ENCODE peak calls at places on chromosomes 13 and 19, in four cellular contexts. K is K562, F is HepG2, Q is GM12878. U is an unnamed sample.

GRCh38 chr13:55307909-55308308 is 1832.8 kb upstream of the PRR20A start:
- DNase-seq in Q (no peak), K (no peak), F (no peak), U (no peak)

GRCh38 chr19:34671972-34672371 is 5.0 kb downstream of the SCGB2B2 start:
- DNase-seq in F (no peak), K (no peak), Q (no peak), U (no peak)

GRCh38 chr13:23695711-23696512 is 125.7 kb downstream of the TNFRSF19 start:
- DNase-seq in F (no peak), K (no peak), Q (no peak), U (no peak)

GRCh38 chr19:55197531-55197930 is 11.8 kb downstream of the PTPRH start:
- DNase-seq in F (no peak), Q (no peak), K (no peak), U (peak; percentile 59)

GRCh38 chr13:29681859-29682258 is 86.4 kb upstream of the SLC7A1 start:
- DNase-seq in K (no peak), F (no peak), Q (no peak), U (no peak)

GRCh38 chr19:10603084-10603872 is 16.2 kb upstream of the AP1M2 start:
- DNase-seq in F (no peak), K (peak; percentile 49), Q (peak; percentile 70), U (no peak)

GRCh38 chr19:46878613-46879375 is 18.0 kb downstream of the ARHGAP35 start:
- DNase-seq in K (no peak), Q (no peak), F (no peak), U (no peak)

GRCh38 chr19:11982526-11982925 is 17.7 kb downstream of the ZNF763 start:
- DNase-seq in K (no peak), F (no peak), Q (no peak), U (no peak)

GRCh38 chr13:68888832-68889231 is 1218.8 kb upstream of the ATXN8OS start:
- DNase-seq in Q (no peak), F (no peak), K (peak; percentile 1), U (no peak)

GRCh38 chr19:18387395-18387794 is 1.4 kb downstream of the GDF15 start:
- DNase-seq in F (no peak), Q (no peak), K (no peak), U (no peak)

GRCh38 chr13:60335531-60335930 is 61.5 kb upstream of the TDRD3 start:
- DNase-seq in K (no peak), Q (no peak), F (peak; percentile 3), U (no peak)

GRCh38 chr19:4711211-4711610 is 12.4 kb downstream of the DPP9 start:
- DNase-seq in F (no peak), Q (no peak), K (no peak), U (no peak)

GRCh38 chr19:11423164-11423803 is 4.2 kb upstream of the RGL3 start:
- DNase-seq in F (no peak), K (no peak), Q (no peak), U (no peak)

GRCh38 chr13:67175836-67176235 is 54.3 kb downstream of the PCDH9 start:
- DNase-seq in Q (no peak), F (no peak), K (no peak), U (no peak)
- TF ChIP-seq FOXK2 in Q (no peak), F (no peak), K (no peak), U (no peak)

GRCh38 chr13:114338959-114339358 is 24.7 kb downstream of the CHAMP1 start:
- DNase-seq in Q (no peak), K (no peak), F (no peak), U (no peak)

GRCh38 chr13:114339779-114340534 is 25.7 kb downstream of the CHAMP1 start:
- DNase-seq in F (peak; percentile 22), Q (no peak), K (no peak), U (no peak)

GRCh38 chr13:114328595-114328994 is 14.3 kb downstream of the CHAMP1 start:
- DNase-seq in Q (no peak), K (no peak), F (no peak), U (no peak)

GRCh38 chr13:114334305-114335053 is 20.2 kb downstream of the CHAMP1 start:
- DNase-seq in F (no peak), Q (no peak), K (no peak), U (no peak)
- TF ChIP-seq FOXK2 in F (no peak), Q (no peak), K (no peak), U (no peak)

DNA sequence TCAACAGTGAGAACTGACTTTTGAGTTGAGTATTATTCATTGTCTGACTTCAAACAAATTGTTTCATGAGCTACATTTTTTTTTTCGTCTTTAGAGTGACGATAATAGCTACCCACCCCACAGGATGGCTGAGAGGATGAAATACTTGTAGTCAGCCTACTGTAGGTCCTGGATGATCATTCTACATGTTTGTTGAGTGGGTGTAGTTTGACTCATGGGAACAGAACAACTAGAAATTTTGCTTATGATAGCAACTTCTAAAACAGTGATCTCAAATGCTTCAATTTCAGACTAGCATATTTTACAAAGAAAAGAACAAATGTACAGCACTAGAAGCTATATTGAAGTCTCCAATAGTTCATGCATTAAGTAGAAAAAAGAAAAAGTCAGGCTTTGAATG is 651.8 kb downstream of the PCDH9 start:
- DNase-seq in K (no peak), Q (no peak), F (no peak), U (no peak)
- TF ChIP-seq FOXK2 in K (no peak), Q (no peak), F (no peak), U (no peak)

DNA sequence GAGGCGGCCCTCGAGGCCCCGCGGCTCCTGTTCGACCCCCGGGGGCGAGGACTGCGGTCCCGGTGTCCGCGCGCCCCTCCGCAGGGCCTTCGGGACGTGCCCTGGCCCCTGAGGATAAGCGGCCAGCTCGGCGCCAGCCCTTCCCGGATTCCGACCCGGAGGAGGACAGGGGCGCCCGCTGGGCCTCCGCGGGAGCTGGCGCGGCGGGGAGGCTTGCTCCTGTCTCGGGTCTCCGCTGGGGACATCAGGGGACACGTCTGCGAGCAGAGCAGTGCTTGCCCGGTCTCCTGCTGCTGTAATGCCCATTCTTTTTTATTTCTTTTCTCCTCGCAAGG is 828 bp downstream of the B3GLCT start:
- DNase-seq in F (peak; percentile 24), K (peak; percentile 48), Q (no peak), U (peak; percentile 55)
- TF ChIP-seq FOXK2 in F (no peak), K (no peak), Q (no peak), U (no peak)

DNA sequence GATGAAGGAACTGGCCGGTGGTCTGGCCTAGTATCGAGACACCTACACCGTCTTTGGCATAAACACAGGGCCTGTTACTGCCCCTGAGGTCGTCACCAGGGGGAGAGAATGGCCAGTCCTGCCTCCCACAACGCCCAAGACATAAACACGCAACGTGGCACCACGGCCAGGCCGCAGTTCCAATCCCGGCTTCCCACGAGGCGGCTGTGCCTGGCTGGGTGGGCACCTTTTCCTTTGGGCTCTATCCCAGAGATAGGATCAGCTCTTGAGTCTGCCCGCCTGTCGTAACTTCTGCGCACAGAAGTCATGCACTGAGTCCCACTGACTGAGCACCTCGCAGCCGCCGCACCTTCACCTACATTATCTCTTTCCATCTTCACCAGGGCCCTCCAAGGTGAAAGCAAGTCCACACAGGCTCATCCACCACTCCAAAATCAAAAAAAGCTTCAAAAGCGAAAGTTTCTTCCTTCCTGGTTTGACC is 1.1 kb downstream of the MIER2 start:
- DNase-seq in K (peak; percentile 40), F (no peak), Q (no peak), U (no peak)
- TF ChIP-seq FOXK2 in K (no peak), F (no peak), Q (no peak), U (no peak)

U was measured in HEK293T.